ENCODE peak calls at places on chromosomes 16 and 17, in four cellular contexts. B is effector memory CD4-positive, alpha-beta T cell; T is HEK293T; G is GM03348. D is an unnamed sample.

GRCh38 chr17:78920528-78920927 is 4.7 kb downstream of the TIMP2 start:
- DNase-seq in G (no peak), T (no peak), B (no peak), D (no peak)

GRCh38 chr16:4593069-4593468 is 21.6 kb downstream of the UBALD1 start:
- DNase-seq in T (no peak), B (no peak), G (no peak), D (no peak)

GRCh38 chr16:27237229-27238015 is 31.1 kb downstream of the NSMCE1 start:
- DNase-seq in T (no peak), B (peak; percentile 56), G (no peak), D (no peak)

GRCh38 chr17:3033741-3034577 is 29.4 kb downstream of the OR1D5 start:
- DNase-seq in T (no peak), G (no peak), B (no peak), D (no peak)

GRCh38 chr16:30829130-30830071 is 42.4 kb upstream of the ZNF629 start:
- DNase-seq in T (no peak), B (no peak), G (no peak), D (no peak)

GRCh38 chr17:11130367-11130766 is 110.6 kb upstream of the SHISA6 start:
- DNase-seq in T (no peak), G (no peak), B (no peak), D (no peak)

GRCh38 chr17:50638851-50639767 is 4.4 kb downstream of the ABCC3 start:
- DNase-seq in G (peak; percentile 95), B (no peak), T (no peak), D (peak; percentile 99)

GRCh38 chr17:8015957-8016631 is 13.7 kb downstream of the GUCY2D start:
- DNase-seq in T (peak; percentile 37), B (no peak), G (no peak), D (no peak)

GRCh38 chr16:86651013-86651627 is 72.8 kb downstream of the FOXL1 start:
- DNase-seq in B (no peak), G (no peak), T (no peak), D (no peak)

GRCh38 chr16:51224317-51224716 is 73.2 kb upstream of the SALL1 start:
- DNase-seq in T (no peak), G (no peak), B (no peak), D (no peak)

GRCh38 chr17:27240802-27241155 is 53.1 kb upstream of the WSB1 start:
- DNase-seq in B (no peak), G (no peak), T (no peak), D (peak; percentile 26)

GRCh38 chr16:50309156-50309526 is 42.8 kb downstream of the ADCY7 start:
- DNase-seq in B (no peak), T (no peak), G (no peak), D (no peak)

GRCh38 chr16:57619606-57620315 is 8.7 kb upstream of the ADGRG1 start:
- DNase-seq in T (no peak), B (no peak), G (no peak), D (no peak)

GRCh38 chr17:79777844-79778503 is at the start of gene CBX2:
- DNase-seq in T (peak; percentile 97), B (peak; percentile 69), G (peak; percentile 99), D (peak; percentile 83)

GRCh38 chr16:16167927-16168326 is 55.4 kb downstream of the ABCC6 start:
- DNase-seq in B (no peak), T (no peak), G (no peak), D (no peak)

GRCh38 chr16:22092143-22092933 is at the start of gene VWA3A:
- DNase-seq in G (peak; percentile 78), T (peak; percentile 50), B (no peak), D (peak; percentile 13)

GRCh38 chr17:33954597-33954996 is 300.5 kb upstream of the CCL2 start:
- DNase-seq in T (no peak), B (no peak), G (no peak), D (no peak)